ENCODE peak calls at places on chromosomes 7 and 10, in ten cellular contexts. J is NCI-H1092 treated with DMSO at 0.1 percent for 48 hours, R is left ventricle myocardium inferior, M is psoas muscle, H is HT-29, Q is heart right ventricle, N is H4, V is B cell, A is hippocampal formation, Z is fibroblast of gingiva. I is an unnamed sample.

GRCh38 chr10:101772017-101772894 is 3.7 kb downstream of the FGF8 start:
- DNase-seq in J (no peak), R (no peak), M (no peak), H (no peak), Q (no peak), N (no peak), V (no peak), A (no peak), Z (no peak), I (no peak)

GRCh38 chr10:112471878-112472487 is 25.0 kb downstream of the VTI1A start:
- DNase-seq in J (peak), R (no peak), M (no peak), H (peak), Q (no peak), N (peak), V (peak), A (no peak), Z (peak), I (no peak)

GRCh38 chr7:51700593-51701215 is 384.1 kb upstream of the COBL start:
- DNase-seq in J (no peak), R (no peak), M (no peak), H (peak), Q (no peak), N (no peak), V (no peak), A (no peak), Z (no peak), I (no peak)

GRCh38 chr10:129467346-129468119 is 492 bp downstream of the MGMT start:
- DNase-seq in J (no peak), R (no peak), M (no peak), H (peak), Q (peak), N (no peak), V (no peak), A (no peak), Z (peak), I (peak)

GRCh38 chr7:18927134-18927533 is 190.3 kb downstream of the TWIST1 start:
- DNase-seq in J (no peak), R (no peak), M (no peak), H (no peak), Q (no peak), N (no peak), V (no peak), A (no peak), Z (no peak), I (no peak)

GRCh38 chr10:58220769-58221448 is 46.8 kb downstream of the IPMK start:
- DNase-seq in J (no peak), R (no peak), M (no peak), H (no peak), Q (no peak), N (no peak), V (no peak), A (no peak), Z (peak), I (no peak)

GRCh38 chr10:132476146-132477065 is 61.2 kb upstream of the INPP5A start:
- DNase-seq in J (no peak), R (peak), M (no peak), H (no peak), Q (no peak), N (no peak), V (no peak), A (no peak), Z (no peak), I (no peak)

GRCh38 chr7:136687693-136688322 is 180.6 kb upstream of the CHRM2 start:
- DNase-seq in J (peak), R (no peak), M (no peak), H (peak), Q (no peak), N (peak), V (peak), A (no peak), Z (no peak), I (peak)

GRCh38 chr7:95508780-95509179 is 23.0 kb downstream of the ASB4 start:
- DNase-seq in J (no peak), R (no peak), M (no peak), H (no peak), Q (no peak), N (no peak), V (no peak), A (no peak), Z (no peak), I (no peak)

GRCh38 chr7:2566890-2567662 is 8.3 kb downstream of the IQCE start:
- DNase-seq in J (no peak), R (peak), M (no peak), H (no peak), Q (peak), N (no peak), V (peak), A (no peak), Z (no peak), I (no peak)

GRCh38 chr10:132753596-132753995 is 32.4 kb downstream of the NKX6-2 start:
- DNase-seq in J (no peak), R (no peak), M (no peak), H (no peak), Q (no peak), N (no peak), V (no peak), A (no peak), Z (no peak), I (no peak)

GRCh38 chr10:113945687-113946085 is 91.2 kb downstream of the NHLRC2 start:
- DNase-seq in J (no peak), R (no peak), M (no peak), H (no peak), Q (no peak), N (no peak), V (no peak), A (no peak), Z (no peak), I (no peak)

GRCh38 chr10:59633063-59633462 is 76.6 kb downstream of the SLC16A9 start:
- DNase-seq in J (no peak), R (no peak), M (no peak), H (no peak), Q (no peak), N (no peak), V (no peak), A (no peak), Z (no peak), I (no peak)

GRCh38 chr10:122441961-122442360 is 12.5 kb upstream of the ARMS2 start:
- DNase-seq in J (no peak), R (no peak), M (no peak), H (peak), Q (no peak), N (peak), V (no peak), A (no peak), Z (peak), I (no peak)

GRCh38 chr10:112202561-112203241 is 19.1 kb upstream of the GPAM start:
- DNase-seq in J (no peak), R (no peak), M (no peak), H (no peak), Q (no peak), N (no peak), V (no peak), A (no peak), Z (no peak), I (no peak)

GRCh38 chr7:36784991-36785940 is 61.0 kb upstream of the AOAH start:
- DNase-seq in J (no peak), R (peak), M (peak), H (no peak), Q (peak), N (no peak), V (peak), A (no peak), Z (no peak), I (peak)

GRCh38 chr10:70324341-70324861 is 40.6 kb upstream of the NPFFR1 start:
- DNase-seq in J (no peak), R (no peak), M (no peak), H (no peak), Q (peak), N (no peak), V (peak), A (no peak), Z (no peak), I (no peak)